ENCODE peak calls at places on chromosomes 3 and 15, in ten cellular contexts. One of them, this sample, is unnamed.

GRCh38 chr3:130607553-130608154 is 90.7 kb downstream of the COL6A6 start:
- DNase-seq in upper lobe of left lung: no peak
- DNase-seq in stomach: no peak
- DNase-seq in breast epithelium: no peak
- DNase-seq in sigmoid colon: no peak
- DNase-seq in HepG2: no peak
- DNase-seq in HCT116: no peak
- DNase-seq in HL-60: no peak
- DNase-seq in GM23338: no peak
- DNase-seq in K562: no peak
- DNase-seq in this sample: no peak

GRCh38 chr3:107588217-107588616 is 65.5 kb downstream of the BBX start:
- DNase-seq in upper lobe of left lung: no peak
- DNase-seq in stomach: no peak
- DNase-seq in breast epithelium: no peak
- DNase-seq in sigmoid colon: no peak
- DNase-seq in HepG2: no peak
- DNase-seq in HCT116: no peak
- DNase-seq in HL-60: no peak
- DNase-seq in GM23338: no peak
- DNase-seq in K562: no peak
- DNase-seq in this sample: no peak

GRCh38 chr3:131630117-131630516 is 127.3 kb upstream of the MRPL3 start:
- DNase-seq in upper lobe of left lung: no peak
- DNase-seq in stomach: no peak
- DNase-seq in breast epithelium: no peak
- DNase-seq in sigmoid colon: no peak
- DNase-seq in HepG2: no peak
- DNase-seq in HCT116: no peak
- DNase-seq in HL-60: peak; percentile 73
- DNase-seq in GM23338: no peak
- DNase-seq in K562: no peak
- DNase-seq in this sample: no peak

GRCh38 chr3:63687569-63688233 is 35.2 kb downstream of the SNTN start:
- DNase-seq in upper lobe of left lung: no peak
- DNase-seq in stomach: no peak
- DNase-seq in breast epithelium: no peak
- DNase-seq in sigmoid colon: no peak
- DNase-seq in HepG2: no peak
- DNase-seq in HCT116: no peak
- DNase-seq in HL-60: no peak
- DNase-seq in GM23338: no peak
- DNase-seq in K562: no peak
- DNase-seq in this sample: no peak

GRCh38 chr3:196524527-196524926 is 9.4 kb upstream of the SMCO1 start:
- DNase-seq in upper lobe of left lung: no peak
- DNase-seq in stomach: no peak
- DNase-seq in breast epithelium: no peak
- DNase-seq in sigmoid colon: no peak
- DNase-seq in HepG2: no peak
- DNase-seq in HCT116: no peak
- DNase-seq in HL-60: peak; percentile 17
- DNase-seq in GM23338: peak; percentile 72
- DNase-seq in K562: no peak
- DNase-seq in this sample: no peak

GRCh38 chr3:150945226-150945625 is 27.3 kb downstream of the CLRN1 start:
- DNase-seq in upper lobe of left lung: no peak
- DNase-seq in stomach: no peak
- DNase-seq in breast epithelium: no peak
- DNase-seq in sigmoid colon: no peak
- DNase-seq in HepG2: no peak
- DNase-seq in HCT116: no peak
- DNase-seq in HL-60: no peak
- DNase-seq in GM23338: no peak
- DNase-seq in K562: no peak
- DNase-seq in this sample: no peak

GRCh38 chr15:74651251-74651741 is 35.7 kb downstream of the CLK3 start:
- DNase-seq in upper lobe of left lung: no peak
- DNase-seq in stomach: no peak
- DNase-seq in breast epithelium: no peak
- DNase-seq in sigmoid colon: no peak
- DNase-seq in HepG2: no peak
- DNase-seq in HCT116: no peak
- DNase-seq in HL-60: no peak
- DNase-seq in GM23338: no peak
- DNase-seq in K562: no peak
- DNase-seq in this sample: no peak

GRCh38 chr3:72155391-72156064 is 370.6 kb upstream of the PROK2 start:
- DNase-seq in upper lobe of left lung: no peak
- DNase-seq in stomach: peak; percentile 37
- DNase-seq in breast epithelium: peak; percentile 37
- DNase-seq in sigmoid colon: peak; percentile 85
- DNase-seq in HepG2: peak; percentile 81
- DNase-seq in HCT116: no peak
- DNase-seq in HL-60: no peak
- DNase-seq in GM23338: no peak
- DNase-seq in K562: peak; percentile 53
- DNase-seq in this sample: peak; percentile 97

GRCh38 chr3:73658227-73658626 is 33.5 kb upstream of the PDZRN3 start:
- DNase-seq in upper lobe of left lung: no peak
- DNase-seq in stomach: no peak
- DNase-seq in breast epithelium: no peak
- DNase-seq in sigmoid colon: no peak
- DNase-seq in HepG2: no peak
- DNase-seq in HCT116: no peak
- DNase-seq in HL-60: no peak
- DNase-seq in GM23338: peak; percentile 28
- DNase-seq in K562: no peak
- DNase-seq in this sample: no peak

GRCh38 chr15:77009176-77009575 is 14.2 kb downstream of the PSTPIP1 start:
- DNase-seq in upper lobe of left lung: no peak
- DNase-seq in stomach: no peak
- DNase-seq in breast epithelium: no peak
- DNase-seq in sigmoid colon: no peak
- DNase-seq in HepG2: no peak
- DNase-seq in HCT116: no peak
- DNase-seq in HL-60: no peak
- DNase-seq in GM23338: no peak
- DNase-seq in K562: no peak
- DNase-seq in this sample: no peak

GRCh38 chr15:34849364-34849959 is 54.1 kb upstream of the ACTC1 start:
- DNase-seq in upper lobe of left lung: no peak
- DNase-seq in stomach: no peak
- DNase-seq in breast epithelium: no peak
- DNase-seq in sigmoid colon: no peak
- DNase-seq in HepG2: no peak
- DNase-seq in HCT116: no peak
- DNase-seq in HL-60: no peak
- DNase-seq in GM23338: no peak
- DNase-seq in K562: no peak
- DNase-seq in this sample: no peak

GRCh38 chr15:34851751-34852150 is 56.4 kb upstream of the ACTC1 start:
- DNase-seq in upper lobe of left lung: no peak
- DNase-seq in stomach: no peak
- DNase-seq in breast epithelium: no peak
- DNase-seq in sigmoid colon: no peak
- DNase-seq in HepG2: no peak
- DNase-seq in HCT116: no peak
- DNase-seq in HL-60: no peak
- DNase-seq in GM23338: no peak
- DNase-seq in K562: no peak
- DNase-seq in this sample: no peak

GRCh38 chr15:34847598-34847997 is 52.2 kb upstream of the ACTC1 start:
- DNase-seq in upper lobe of left lung: no peak
- DNase-seq in stomach: no peak
- DNase-seq in breast epithelium: no peak
- DNase-seq in sigmoid colon: no peak
- DNase-seq in HepG2: no peak
- DNase-seq in HCT116: no peak
- DNase-seq in HL-60: peak; percentile 47
- DNase-seq in GM23338: no peak
- DNase-seq in K562: no peak
- DNase-seq in this sample: no peak

GRCh38 chr15:34851007-34851406 is 55.7 kb upstream of the ACTC1 start:
- DNase-seq in upper lobe of left lung: no peak
- DNase-seq in stomach: no peak
- DNase-seq in breast epithelium: no peak
- DNase-seq in sigmoid colon: no peak
- DNase-seq in HepG2: no peak
- DNase-seq in HCT116: no peak
- DNase-seq in HL-60: no peak
- DNase-seq in GM23338: no peak
- DNase-seq in K562: no peak
- DNase-seq in this sample: no peak

GRCh38 chr15:34850121-34850520 is 54.8 kb upstream of the ACTC1 start:
- DNase-seq in upper lobe of left lung: peak; percentile 9
- DNase-seq in stomach: no peak
- DNase-seq in breast epithelium: no peak
- DNase-seq in sigmoid colon: peak; percentile 65
- DNase-seq in HepG2: no peak
- DNase-seq in HCT116: no peak
- DNase-seq in HL-60: no peak
- DNase-seq in GM23338: no peak
- DNase-seq in K562: no peak
- DNase-seq in this sample: no peak
- TF ChIP-seq POLR2AphosphoS5 in upper lobe of left lung: no peak
- TF ChIP-seq POLR2AphosphoS5 in stomach: no peak
- TF ChIP-seq POLR2AphosphoS5 in breast epithelium: no peak
- TF ChIP-seq POLR2AphosphoS5 in sigmoid colon: no peak
- TF ChIP-seq POLR2AphosphoS5 in HepG2: no peak
- TF ChIP-seq POLR2AphosphoS5 in HCT116: no peak
- TF ChIP-seq POLR2AphosphoS5 in HL-60: no peak
- TF ChIP-seq POLR2AphosphoS5 in GM23338: no peak
- TF ChIP-seq POLR2AphosphoS5 in K562: no peak
- TF ChIP-seq POLR2AphosphoS5 in this sample: no peak

DNA sequence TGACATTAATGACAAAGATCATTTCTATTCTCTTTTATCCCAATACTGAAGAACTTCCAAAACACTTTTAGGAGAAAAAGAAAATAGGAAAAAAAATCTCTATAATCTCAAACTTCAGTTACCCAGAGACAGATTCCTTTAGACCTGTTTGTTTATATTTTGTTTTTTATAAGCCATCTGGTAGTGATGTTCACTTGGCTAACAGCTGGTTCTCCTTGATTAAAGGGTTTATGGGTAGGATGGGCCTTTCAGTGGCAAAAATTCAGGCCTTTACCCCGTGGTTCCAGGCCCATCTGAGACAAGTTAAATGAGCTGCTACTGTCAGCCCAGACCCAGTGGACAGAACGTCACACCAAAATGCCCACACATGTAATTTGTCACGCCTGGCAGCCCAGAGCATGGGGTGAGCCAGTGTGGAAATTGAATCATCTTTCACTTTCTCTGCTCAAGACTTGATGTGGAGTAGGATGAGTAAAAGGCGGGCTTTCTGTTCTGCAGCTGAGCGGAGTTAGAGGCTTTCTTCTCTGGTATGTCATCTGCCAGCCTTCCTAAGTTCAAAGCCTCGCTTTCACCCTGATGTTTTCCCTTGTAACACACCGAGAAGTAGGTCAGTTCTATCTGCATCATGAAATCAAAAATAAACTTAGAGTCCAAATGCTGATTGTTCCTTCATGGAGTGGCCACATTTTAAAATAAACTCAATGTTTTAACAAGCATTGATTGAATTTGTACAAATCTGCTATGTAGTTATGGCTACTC is 62.5 kb upstream of the SKOR1 start:
- DNase-seq in upper lobe of left lung: no peak
- DNase-seq in stomach: no peak
- DNase-seq in breast epithelium: no peak
- DNase-seq in sigmoid colon: no peak
- DNase-seq in HepG2: no peak
- DNase-seq in HCT116: no peak
- DNase-seq in HL-60: no peak
- DNase-seq in GM23338: no peak
- DNase-seq in K562: no peak
- DNase-seq in this sample: no peak
- H3K4me3 ChIP-seq in upper lobe of left lung: no peak overlapping the region
- H3K4me3 ChIP-seq in stomach: no peak overlapping the region
- H3K4me3 ChIP-seq in breast epithelium: no peak overlapping the region
- H3K4me3 ChIP-seq in sigmoid colon: no peak overlapping the region
- H3K4me3 ChIP-seq in HepG2: no peak overlapping the region
- H3K4me3 ChIP-seq in HCT116: no peak overlapping the region
- H3K4me3 ChIP-seq in HL-60: no peak overlapping the region
- H3K4me3 ChIP-seq in GM23338: no peak overlapping the region
- H3K4me3 ChIP-seq in K562: no peak overlapping the region
- H3K4me3 ChIP-seq in this sample: no peak overlapping the region

GRCh38 chr3:65210026-65210814 is 522.4 kb upstream of the ADAMTS9 start:
- DNase-seq in upper lobe of left lung: no peak
- DNase-seq in stomach: no peak
- DNase-seq in breast epithelium: no peak
- DNase-seq in sigmoid colon: no peak
- DNase-seq in HepG2: no peak
- DNase-seq in HCT116: no peak
- DNase-seq in HL-60: no peak
- DNase-seq in GM23338: no peak
- DNase-seq in K562: no peak
- DNase-seq in this sample: no peak
- TF ChIP-seq CTCF in upper lobe of left lung: no peak
- TF ChIP-seq CTCF in stomach: no peak
- TF ChIP-seq CTCF in breast epithelium: no peak
- TF ChIP-seq CTCF in sigmoid colon: no peak
- TF ChIP-seq CTCF in HepG2: no peak
- TF ChIP-seq CTCF in HCT116: no peak
- TF ChIP-seq CTCF in HL-60: no peak
- TF ChIP-seq CTCF in GM23338: no peak
- TF ChIP-seq CTCF in K562: no peak
- TF ChIP-seq CTCF in this sample: no peak

DNA sequence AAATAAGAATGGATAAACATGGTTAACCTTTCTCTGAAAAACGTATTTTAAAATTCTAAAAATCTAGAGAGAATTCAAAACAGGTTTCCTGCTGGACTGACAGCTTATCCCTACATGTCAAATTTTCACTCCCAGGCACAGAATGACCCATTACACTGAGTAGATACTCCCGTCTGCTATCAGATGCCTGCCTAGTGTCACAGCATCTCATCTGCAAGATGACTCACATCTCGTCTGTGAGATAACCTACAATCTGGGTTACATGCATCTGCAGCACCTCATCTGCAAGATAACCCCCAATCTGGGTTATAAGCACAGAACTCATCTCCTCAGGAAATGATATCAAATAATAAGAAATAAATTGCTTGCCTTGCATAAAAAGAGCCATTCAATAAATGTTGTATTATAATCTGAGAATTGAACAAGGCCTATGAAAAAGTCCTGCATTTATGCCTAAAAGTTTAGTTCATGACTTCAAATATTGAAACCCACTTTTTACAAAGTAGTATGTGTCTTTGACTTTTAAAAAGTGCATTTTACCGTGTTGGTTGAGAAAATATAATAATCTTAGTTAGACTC is 188.3 kb upstream of the THBS1 start:
- DNase-seq in upper lobe of left lung: no peak
- DNase-seq in stomach: no peak
- DNase-seq in breast epithelium: no peak
- DNase-seq in sigmoid colon: no peak
- DNase-seq in HepG2: no peak
- DNase-seq in HCT116: no peak
- DNase-seq in HL-60: no peak
- DNase-seq in GM23338: no peak
- DNase-seq in K562: no peak
- DNase-seq in this sample: no peak
- TF ChIP-seq POLR2AphosphoS5 in upper lobe of left lung: no peak
- TF ChIP-seq POLR2AphosphoS5 in stomach: no peak
- TF ChIP-seq POLR2AphosphoS5 in breast epithelium: no peak
- TF ChIP-seq POLR2AphosphoS5 in sigmoid colon: no peak
- TF ChIP-seq POLR2AphosphoS5 in HepG2: no peak
- TF ChIP-seq POLR2AphosphoS5 in HCT116: no peak
- TF ChIP-seq POLR2AphosphoS5 in HL-60: no peak
- TF ChIP-seq POLR2AphosphoS5 in GM23338: no peak
- TF ChIP-seq POLR2AphosphoS5 in K562: no peak
- TF ChIP-seq POLR2AphosphoS5 in this sample: no peak